ENCODE peak calls at places on chromosomes 1 and 21, in four cellular contexts. F is psoas muscle, J is IMR-90, Z is GM20000. U is an unnamed sample.

GRCh38 chr1:108560430-108561144 is 687 bp downstream of the EEIG2 start:
- DNase-seq in F (peak), J (peak), Z (peak), U (peak)

GRCh38 chr1:47898156-47898825 is 98.9 kb downstream of the TRABD2B start:
- DNase-seq in F (no peak), J (no peak), Z (no peak), U (no peak)

GRCh38 chr1:5622412-5622811 is 369.8 kb downstream of the NPHP4 start:
- DNase-seq in F (no peak), J (no peak), Z (no peak), U (peak)

GRCh38 chr1:8211620-8212442 is 106.1 kb upstream of the SLC45A1 start:
- DNase-seq in F (peak), J (peak), Z (no peak), U (peak)

GRCh38 chr1:45395051-45395450 is 54.8 kb upstream of the MUTYH start:
- DNase-seq in F (no peak), J (no peak), Z (no peak), U (peak)

GRCh38 chr21:32543975-32544374 is 41.3 kb downstream of the TCP10L start:
- DNase-seq in F (no peak), J (no peak), Z (no peak), U (no peak)

GRCh38 chr21:40516336-40516735 is 330.6 kb downstream of the DSCAM start:
- DNase-seq in F (peak), J (no peak), Z (no peak), U (no peak)

GRCh38 chr1:67937010-67937409 is 103.7 kb upstream of the GNG12 start:
- DNase-seq in F (no peak), J (peak), Z (no peak), U (peak)

GRCh38 chr21:33458861-33459260 is 20.9 kb downstream of the TMEM50B start:
- DNase-seq in F (no peak), J (peak), Z (no peak), U (no peak)

GRCh38 chr1:145979746-145980435 is 15.4 kb downstream of the POLR3GL start:
- DNase-seq in F (peak), J (no peak), Z (no peak), U (no peak)

GRCh38 chr1:245770191-245770590 is 615.4 kb downstream of the KIF26B start:
- DNase-seq in F (no peak), J (peak), Z (no peak), U (no peak)

GRCh38 chr1:47575855-47576757 is 138.3 kb downstream of the FOXD2 start:
- DNase-seq in F (no peak), J (peak), Z (no peak), U (no peak)

DNA sequence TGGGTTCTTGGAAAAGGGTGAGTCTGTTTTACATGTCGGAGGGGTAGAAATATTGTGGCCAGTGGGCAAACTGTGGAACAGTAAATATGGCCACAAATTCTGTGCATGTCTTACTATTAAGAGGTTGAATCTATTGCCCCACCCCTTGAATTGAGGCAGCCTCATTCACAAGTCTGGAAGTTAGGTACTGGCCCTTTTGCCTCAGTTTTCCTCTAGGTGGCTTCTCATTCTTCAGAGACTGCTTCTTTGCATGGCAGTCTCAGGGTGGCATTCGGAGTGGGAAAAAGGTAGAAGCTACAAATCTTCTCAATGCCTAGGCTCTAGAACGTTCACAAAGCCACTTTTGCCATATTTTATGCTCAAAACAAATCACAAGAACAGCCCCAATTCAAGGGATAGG is 57.2 kb downstream of the SLC9C2 start:
- DNase-seq in F (no peak), J (no peak), Z (no peak), U (peak)
- TF ChIP-seq CTCF in F (no peak), J (no peak), Z (no peak), U (no peak)

GRCh38 chr1:109917429-109918076 is 6.9 kb downstream of the CSF1 start:
- DNase-seq in F (no peak), J (peak), Z (no peak), U (no peak)

GRCh38 chr1:109919271-109919670 is 8.6 kb downstream of the CSF1 start:
- DNase-seq in F (no peak), J (no peak), Z (no peak), U (no peak)

GRCh38 chr1:109918671-109919070 is 8.0 kb downstream of the CSF1 start:
- DNase-seq in F (no peak), J (no peak), Z (no peak), U (no peak)

GRCh38 chr1:109914587-109915240 is 4.1 kb downstream of the CSF1 start:
- DNase-seq in F (peak), J (peak), Z (no peak), U (no peak)

DNA sequence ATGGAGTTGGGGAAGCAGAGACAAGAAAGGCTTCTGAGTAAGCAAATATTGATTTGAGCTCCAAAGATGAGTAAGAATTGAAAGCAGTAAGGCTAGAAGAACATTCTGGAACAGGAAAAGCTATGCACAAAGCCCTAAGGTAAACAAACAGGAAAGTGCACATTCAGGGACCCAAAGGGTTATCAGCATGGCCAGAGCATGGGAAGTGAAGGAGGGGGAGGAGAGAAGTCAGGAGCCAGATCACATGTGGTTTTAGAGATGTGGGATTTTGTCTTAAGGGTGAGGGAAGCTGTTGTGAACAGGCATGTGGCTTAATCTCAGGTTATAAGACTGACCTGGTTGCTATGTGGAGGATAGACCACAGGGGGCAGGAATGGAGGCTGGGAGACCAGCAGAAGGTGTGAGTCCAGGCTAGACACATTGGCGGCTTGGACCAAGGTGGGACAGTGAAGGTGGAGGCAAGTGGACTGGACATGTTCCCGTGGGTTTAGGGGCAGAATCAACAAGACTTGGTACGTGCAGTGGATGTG is 7.5 kb downstream of the CSF1 start:
- DNase-seq in F (no peak), J (no peak), Z (no peak), U (no peak)
- TF ChIP-seq CTCF in F (no peak), J (no peak), Z (no peak), U (peak)

GRCh38 chr1:195941314-195941713 is 666.9 kb downstream of the KCNT2 start:
- DNase-seq in F (no peak), J (no peak), Z (no peak), U (no peak)

GRCh38 chr1:195934839-195935557 is 673.2 kb downstream of the KCNT2 start:
- DNase-seq in F (no peak), J (no peak), Z (no peak), U (no peak)

DNA sequence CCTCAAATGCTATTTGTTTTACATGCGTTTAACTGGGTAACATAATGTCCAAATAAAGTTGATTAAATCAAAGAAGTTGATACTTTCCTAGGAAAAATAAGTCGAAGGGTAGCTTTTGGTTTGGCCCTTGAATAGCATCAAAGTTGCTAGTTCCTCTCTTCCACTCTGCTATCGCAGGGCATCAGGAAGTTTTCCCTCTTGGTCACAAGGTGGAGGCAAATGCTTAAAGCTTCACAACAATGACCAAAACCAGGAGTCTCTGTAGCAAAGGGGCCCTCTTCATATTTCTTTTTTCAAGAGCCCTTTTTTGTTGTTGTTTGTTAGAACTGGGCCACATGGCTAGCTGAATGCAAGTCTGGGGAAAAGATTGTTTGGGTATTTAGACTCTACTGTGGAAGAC is 668.4 kb downstream of the KCNT2 start:
- DNase-seq in F (no peak), J (no peak), Z (no peak), U (peak)
- TF ChIP-seq CTCF in F (no peak), J (no peak), Z (no peak), U (peak)

DNA sequence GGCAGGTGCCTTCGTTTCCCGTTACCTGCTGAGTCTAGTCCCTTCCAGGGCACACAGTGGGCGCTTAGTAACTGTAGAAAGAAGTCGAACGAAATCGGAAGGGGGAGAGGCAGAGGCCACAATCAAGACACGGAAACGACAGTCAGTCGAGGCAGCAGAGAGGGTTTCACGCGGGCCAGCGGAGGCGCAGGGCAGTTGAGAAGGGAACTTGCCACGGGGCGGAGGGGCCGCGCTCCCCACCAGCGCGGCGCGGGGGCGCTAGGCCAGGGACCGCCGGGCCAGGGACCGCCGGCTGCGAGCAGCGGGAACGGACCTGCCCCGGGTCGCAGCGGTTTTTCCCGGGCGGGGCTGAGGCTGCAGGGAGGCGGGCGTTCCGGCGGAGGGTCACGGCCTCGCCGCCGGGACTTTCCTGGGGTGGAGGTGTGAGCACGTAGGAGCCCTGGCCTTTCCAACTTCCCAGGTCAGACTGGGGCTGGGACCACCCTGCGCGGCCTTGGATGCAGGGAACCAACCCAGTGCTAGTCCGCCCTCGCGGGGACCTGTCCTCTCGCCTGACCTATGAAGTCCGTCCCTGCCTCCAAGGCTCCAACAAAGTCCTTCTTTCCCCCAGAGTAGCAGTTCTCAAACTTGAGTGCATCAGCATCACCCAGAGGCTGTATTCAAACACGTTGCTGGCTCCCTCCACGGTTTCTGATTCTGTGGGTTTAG is 150.1 kb upstream of the FGGY start:
- DNase-seq in F (peak), J (peak), Z (peak), U (no peak)
- TF ChIP-seq CTCF in F (peak), J (peak), Z (peak), U (no peak)

DNA sequence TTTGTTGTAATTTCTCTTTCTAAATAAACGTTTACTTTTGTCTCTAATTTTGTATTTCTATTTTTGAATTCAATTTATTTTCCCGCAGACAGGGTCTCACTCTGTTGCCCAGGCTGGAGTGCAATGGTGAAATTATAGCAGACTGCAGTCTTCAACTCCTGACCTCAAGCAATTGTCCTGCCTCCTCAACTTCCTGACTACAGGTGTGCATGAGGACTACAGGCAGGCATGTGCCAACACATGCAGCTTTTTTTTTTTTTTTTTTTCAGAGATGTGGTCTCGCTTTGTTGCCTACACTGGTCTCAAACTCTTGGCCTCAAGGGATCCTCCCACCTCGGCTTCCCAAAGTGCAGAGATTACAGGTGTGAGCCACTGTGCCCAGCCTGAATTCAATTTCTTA is 36.7 kb upstream of the IL20 start:
- DNase-seq in F (no peak), J (no peak), Z (no peak), U (peak)
- TF ChIP-seq CTCF in F (no peak), J (no peak), Z (no peak), U (no peak)

DNA sequence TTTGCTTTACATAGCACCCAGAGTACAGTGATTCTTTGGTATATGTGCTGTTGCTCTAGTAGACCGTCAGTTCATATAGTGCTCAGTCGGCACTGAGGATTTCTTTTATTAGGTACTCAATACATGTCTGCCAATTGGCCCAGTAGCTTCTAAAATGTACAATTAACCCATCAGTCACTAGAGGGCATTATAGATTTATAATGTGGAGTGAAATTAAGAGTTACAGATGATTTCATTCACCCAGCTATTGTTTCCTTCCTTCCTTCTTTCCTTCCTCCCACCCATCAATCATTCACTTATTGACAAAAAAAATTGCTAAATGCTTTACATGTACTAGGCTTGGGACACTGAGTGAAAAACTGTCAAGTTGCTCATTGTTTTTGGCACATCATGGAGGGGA is 263.6 kb upstream of the USP24 start:
- DNase-seq in F (no peak), J (peak), Z (peak), U (peak)
- TF ChIP-seq CTCF in F (no peak), J (peak), Z (no peak), U (peak)

GRCh38 chr1:227447531-227447990 is 115.8 kb upstream of the ZNF678 start:
- DNase-seq in F (peak), J (no peak), Z (no peak), U (no peak)
- TF ChIP-seq CTCF in F (peak), J (peak), Z (no peak), U (peak)

GRCh38 chr1:168371477-168371876 is 90.8 kb downstream of the TBX19 start:
- DNase-seq in F (no peak), J (no peak), Z (no peak), U (no peak)

GRCh38 chr1:168375901-168376300 is 95.2 kb downstream of the TBX19 start:
- DNase-seq in F (no peak), J (no peak), Z (no peak), U (no peak)

GRCh38 chr1:168372857-168373520 is 92.3 kb downstream of the TBX19 start:
- DNase-seq in F (no peak), J (no peak), Z (no peak), U (no peak)

GRCh38 chr1:168372307-168372706 is 91.6 kb downstream of the TBX19 start:
- DNase-seq in F (no peak), J (no peak), Z (no peak), U (no peak)

DNA sequence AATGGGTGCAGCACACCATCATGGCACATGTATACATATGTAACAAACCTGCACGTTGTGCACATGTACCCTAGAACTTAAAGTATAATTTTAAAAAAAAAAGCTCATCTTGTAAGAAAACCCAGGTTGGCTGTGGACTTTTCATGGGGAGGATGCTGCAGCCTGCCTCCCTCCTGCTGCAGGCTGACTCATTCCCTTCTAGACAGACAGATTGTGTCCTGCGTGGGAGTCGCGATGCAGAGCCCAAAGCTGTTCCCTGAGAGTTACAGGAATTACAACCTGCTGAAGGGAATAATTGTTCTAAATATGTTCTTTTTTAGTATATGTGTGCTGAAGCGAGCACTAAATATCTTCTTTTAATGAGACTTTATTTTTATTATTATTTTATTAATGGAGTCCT is 93.2 kb downstream of the TBX19 start:
- DNase-seq in F (no peak), J (no peak), Z (no peak), U (no peak)
- TF ChIP-seq CTCF in F (no peak), J (no peak), Z (no peak), U (no peak)

GRCh38 chr1:32072622-32073386 is at the start of gene TMEM39B:
- DNase-seq in F (peak), J (peak), Z (peak), U (peak)
- TF ChIP-seq CTCF in F (no peak), J (peak), Z (no peak), U (peak)